ENCODE peak calls at places on chromosomes 16 and 17, in seven cellular contexts. A is neural progenitor cell, L is kidney tubule cell, N is COLO829, Z is fibroblast of mammary gland, G is mesothelial cell of epicardium, I is NCI-H1930. V is an unnamed sample.

GRCh38 chr17:45110676-45111611 is 21.4 kb downstream of the PLCD3 start:
- DNase-seq in A (no peak), L (no peak), N (no peak), Z (no peak), G (no peak), I (no peak), V (no peak)

GRCh38 chr16:78571880-78572279 is 472.4 kb downstream of the WWOX start:
- DNase-seq in A (no peak), L (no peak), N (no peak), Z (no peak), G (no peak), I (no peak), V (no peak)

GRCh38 chr16:88815901-88816589 is 4.3 kb upstream of the APRT start:
- DNase-seq in A (peak; percentile 72), L (peak; percentile 50), N (no peak), Z (no peak), G (peak; percentile 63), I (no peak), V (no peak)

GRCh38 chr17:64940055-64940454 is 20.8 kb upstream of the LRRC37A3 start:
- DNase-seq in A (no peak), L (no peak), N (no peak), Z (no peak), G (no peak), I (no peak), V (no peak)

GRCh38 chr16:81647527-81647926 is 131.6 kb upstream of the PLCG2 start:
- DNase-seq in A (no peak), L (peak; percentile 89), N (no peak), Z (peak; percentile 83), G (no peak), I (no peak), V (peak; percentile 12)

GRCh38 chr16:528111-529011 is 849 bp downstream of the CAPN15 start:
- DNase-seq in A (peak; percentile 62), L (peak; percentile 79), N (no peak), Z (peak; percentile 76), G (peak; percentile 53), I (no peak), V (peak; percentile 27)

GRCh38 chr16:79598341-79599181 is 2.0 kb downstream of the MAF start:
- DNase-seq in A (peak; percentile 87), L (peak; percentile 67), N (no peak), Z (peak; percentile 23), G (peak; percentile 57), I (no peak), V (no peak)

GRCh38 chr17:76727745-76728456 is 1.3 kb downstream of the METTL23 start:
- DNase-seq in A (no peak), L (peak; percentile 72), N (no peak), Z (no peak), G (no peak), I (no peak), V (no peak)

GRCh38 chr16:78520470-78520869 is 421.0 kb downstream of the WWOX start:
- DNase-seq in A (no peak), L (no peak), N (no peak), Z (no peak), G (no peak), I (no peak), V (no peak)

GRCh38 chr16:29665294-29666077 is 2.4 kb downstream of the SPN start:
- DNase-seq in A (no peak), L (no peak), N (no peak), Z (no peak), G (no peak), I (no peak), V (no peak)

GRCh38 chr17:72734611-72735010 is 357.9 kb downstream of the SLC39A11 start:
- DNase-seq in A (no peak), L (no peak), N (no peak), Z (no peak), G (no peak), I (no peak), V (no peak)

GRCh38 chr17:19874256-19874655 is 6.5 kb upstream of the ULK2 start:
- DNase-seq in A (no peak), L (no peak), N (no peak), Z (no peak), G (no peak), I (no peak), V (no peak)

GRCh38 chr16:68234188-68235104 is 1.5 kb downstream of the ESRP2 start:
- DNase-seq in A (no peak), L (peak; percentile 77), N (no peak), Z (no peak), G (no peak), I (no peak), V (no peak)

GRCh38 chr16:88956546-88957455 is 20.2 kb downstream of the CBFA2T3 start:
- DNase-seq in A (no peak), L (no peak), N (no peak), Z (no peak), G (no peak), I (no peak), V (no peak)

GRCh38 chr17:9406046-9406631 is 169.5 kb downstream of the STX8 start:
- DNase-seq in A (no peak), L (no peak), N (no peak), Z (no peak), G (no peak), I (no peak), V (no peak)

GRCh38 chr17:17711708-17712141 is 30.5 kb downstream of the RAI1 start:
- DNase-seq in A (peak; percentile 50), L (no peak), N (peak; percentile 65), Z (no peak), G (no peak), I (no peak), V (no peak)

V was measured in HS-27A.